ENCODE peak calls at places on chromosome 1, in four cellular contexts. One of them, this sample, is unnamed.
A peak's percentile ranks its signal among the peaks of the same experiment; 100 is the strongest.

GRCh38 chr1:235642021-235642942 is 7.3 kb downstream of the GNG4 start:
- DNase-seq in A549: no peak
- DNase-seq in left lung: no peak
- DNase-seq in CD8-positive, alpha-beta T cell: peak; percentile 45
- DNase-seq in this sample: no peak

GRCh38 chr1:51276286-51276685 is 40.2 kb downstream of the RNF11 start:
- DNase-seq in A549: no peak
- DNase-seq in left lung: no peak
- DNase-seq in CD8-positive, alpha-beta T cell: no peak
- DNase-seq in this sample: no peak

GRCh38 chr1:47449702-47450552 is 12.1 kb downstream of the FOXD2 start:
- DNase-seq in A549: peak; percentile 67
- DNase-seq in left lung: peak; percentile 44
- DNase-seq in CD8-positive, alpha-beta T cell: no peak
- DNase-seq in this sample: peak; percentile 40

GRCh38 chr1:220734571-220735326 is 13.4 kb upstream of the MTARC2 start:
- DNase-seq in CD8-positive, alpha-beta T cell: no peak
- DNase-seq in left lung: no peak
- DNase-seq in A549: peak; percentile 52
- DNase-seq in this sample: no peak

GRCh38 chr1:221947731-221948130 is 205.8 kb upstream of the DUSP10 start:
- DNase-seq in CD8-positive, alpha-beta T cell: no peak
- DNase-seq in A549: no peak
- DNase-seq in left lung: no peak
- DNase-seq in this sample: no peak

GRCh38 chr1:30837653-30838052 is 70.9 kb downstream of the SDC3 start:
- DNase-seq in left lung: no peak
- DNase-seq in A549: no peak
- DNase-seq in CD8-positive, alpha-beta T cell: no peak
- DNase-seq in this sample: no peak

GRCh38 chr1:117883620-117884019 is 45.8 kb downstream of the GDAP2 start:
- DNase-seq in left lung: no peak
- DNase-seq in CD8-positive, alpha-beta T cell: no peak
- DNase-seq in A549: no peak
- DNase-seq in this sample: no peak

GRCh38 chr1:22143065-22143514 is at the start of gene WNT4:
- DNase-seq in left lung: peak; percentile 46
- DNase-seq in CD8-positive, alpha-beta T cell: no peak
- DNase-seq in A549: peak; percentile 29
- DNase-seq in this sample: peak; percentile 37

GRCh38 chr1:22773981-22774471 is 63.4 kb downstream of the EPHB2 start:
- DNase-seq in CD8-positive, alpha-beta T cell: no peak
- DNase-seq in A549: no peak
- DNase-seq in left lung: peak; percentile 68
- DNase-seq in this sample: peak; percentile 44

GRCh38 chr1:31811605-31812004 is 4.2 kb downstream of the SPOCD1 start:
- DNase-seq in left lung: no peak
- DNase-seq in CD8-positive, alpha-beta T cell: no peak
- DNase-seq in A549: no peak
- DNase-seq in this sample: no peak

GRCh38 chr1:203290261-203291089 is 14.8 kb upstream of the BTG2 start:
- DNase-seq in left lung: peak; percentile 97
- DNase-seq in A549: no peak
- DNase-seq in CD8-positive, alpha-beta T cell: peak; percentile 97
- DNase-seq in this sample: peak; percentile 96
- H3K4me1 ChIP-seq in left lung: peaks cover 30% of the 10 kb centered on the region
- H3K4me1 ChIP-seq in A549: peaks cover 14% of the 10 kb centered on the region
- H3K4me1 ChIP-seq in CD8-positive, alpha-beta T cell: peaks cover 67% of the 10 kb centered on the region
- H3K4me1 ChIP-seq in this sample: peaks cover 54% of the 10 kb centered on the region

DNA sequence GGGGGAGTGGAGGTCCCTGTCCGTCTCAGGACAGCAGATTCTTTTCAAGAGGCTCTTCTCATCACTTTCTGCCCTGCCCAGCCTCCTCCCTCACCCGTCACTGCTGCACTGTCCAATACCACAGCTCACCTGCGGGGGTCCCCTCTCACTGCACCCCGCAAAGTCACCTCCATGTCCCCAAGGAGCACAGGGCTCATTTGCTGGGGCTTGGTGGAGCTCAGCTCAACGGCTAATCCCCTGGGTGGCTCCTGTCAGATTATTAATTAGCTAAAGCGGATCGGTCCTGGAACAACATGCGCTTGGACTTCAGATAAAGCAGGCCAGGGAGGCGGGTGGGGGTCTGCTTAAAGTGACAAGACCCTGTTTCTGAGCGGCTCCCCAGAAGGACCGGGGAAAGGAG is 43.2 kb downstream of the CASZ1 start:
- DNase-seq in CD8-positive, alpha-beta T cell: no peak
- DNase-seq in left lung: no peak
- DNase-seq in A549: no peak
- DNase-seq in this sample: no peak
- TF ChIP-seq CTCF in CD8-positive, alpha-beta T cell: no peak
- TF ChIP-seq CTCF in left lung: no peak
- TF ChIP-seq CTCF in A549: no peak
- TF ChIP-seq CTCF in this sample: no peak

GRCh38 chr1:63595435-63595834 is 2.2 kb downstream of the PGM1 start:
- DNase-seq in A549: no peak
- DNase-seq in CD8-positive, alpha-beta T cell: no peak
- DNase-seq in left lung: no peak
- DNase-seq in this sample: no peak
- H3K4me3 ChIP-seq in A549: no peak overlapping the region
- H3K4me3 ChIP-seq in CD8-positive, alpha-beta T cell: no peak overlapping the region
- H3K4me3 ChIP-seq in left lung: no peak overlapping the region
- H3K4me3 ChIP-seq in this sample: no peak overlapping the region

GRCh38 chr1:110339040-110339426 is at the start of gene RBM15:
- DNase-seq in CD8-positive, alpha-beta T cell: peak; percentile 92
- DNase-seq in left lung: peak; percentile 98
- DNase-seq in A549: peak; percentile 89
- DNase-seq in this sample: peak; percentile 99

GRCh38 chr1:110341146-110341871 is 2.1 kb downstream of the RBM15 start:
- DNase-seq in A549: no peak
- DNase-seq in CD8-positive, alpha-beta T cell: no peak
- DNase-seq in left lung: no peak
- DNase-seq in this sample: no peak

GRCh38 chr1:110340207-110340468 is 961 bp downstream of the RBM15 start:
- DNase-seq in A549: peak; percentile 15
- DNase-seq in CD8-positive, alpha-beta T cell: no peak
- DNase-seq in left lung: no peak
- DNase-seq in this sample: no peak

GRCh38 chr1:110338200-110339039 is 757 bp upstream of the RBM15 start:
- DNase-seq in left lung: peak; percentile 96
- DNase-seq in CD8-positive, alpha-beta T cell: peak; percentile 85
- DNase-seq in A549: peak; percentile 84
- DNase-seq in this sample: peak; percentile 91

GRCh38 chr1:110339427-110340206 is 440 bp downstream of the RBM15 start:
- DNase-seq in CD8-positive, alpha-beta T cell: peak; percentile 16
- DNase-seq in A549: peak; percentile 30
- DNase-seq in left lung: peak; percentile 70
- DNase-seq in this sample: peak; percentile 53
- H3K4me1 ChIP-seq in CD8-positive, alpha-beta T cell: peaks cover 54% of the 10 kb centered on the region
- H3K4me1 ChIP-seq in A549: peaks cover 58% of the 10 kb centered on the region
- H3K4me1 ChIP-seq in left lung: peaks cover 27% of the 10 kb centered on the region
- H3K4me1 ChIP-seq in this sample: peaks cover 16% of the 10 kb centered on the region